ENCODE peak calls at places on chromosome 2, in six cellular contexts. B, X, K, V, C and D are unnamed samples.

GRCh38 chr2:119255760-119256573 is 32.3 kb downstream of the STEAP3 start:
- DNase-seq in B (peak; percentile 95), X (peak; percentile 78), V (peak; percentile 54), K (peak; percentile 37), C (no peak), D (peak; percentile 93)

GRCh38 chr2:207727256-207727655 is 15.8 kb downstream of the CCNYL1 start:
- DNase-seq in X (no peak), V (no peak), B (peak; percentile 39), K (no peak), C (no peak), D (peak; percentile 75)

GRCh38 chr2:169315357-169315756 is 47.0 kb downstream of the LRP2 start:
- DNase-seq in K (no peak), V (no peak), B (no peak), C (no peak), X (no peak), D (no peak)

GRCh38 chr2:179983250-179983932 is 23.7 kb downstream of the CWC22 start:
- DNase-seq in X (no peak), C (no peak), V (no peak), B (no peak), K (no peak), D (no peak)

GRCh38 chr2:44166096-44166495 is 2.6 kb upstream of the PPM1B start:
- DNase-seq in X (peak; percentile 27), V (no peak), K (peak; percentile 18), C (no peak), B (no peak), D (no peak)

GRCh38 chr2:64629875-64630274 is 23.8 kb downstream of the SERTAD2 start:
- DNase-seq in C (no peak), V (no peak), X (peak; percentile 75), K (no peak), B (no peak), D (no peak)

GRCh38 chr2:203908344-203909185 is 28.0 kb upstream of the ICOS start:
- DNase-seq in C (no peak), B (no peak), X (no peak), V (no peak), K (no peak), D (no peak)

GRCh38 chr2:133777607-133778006 is 209.3 kb upstream of the NCKAP5 start:
- DNase-seq in X (no peak), C (no peak), V (peak; percentile 8), K (no peak), B (peak; percentile 80), D (peak; percentile 27)

DNA sequence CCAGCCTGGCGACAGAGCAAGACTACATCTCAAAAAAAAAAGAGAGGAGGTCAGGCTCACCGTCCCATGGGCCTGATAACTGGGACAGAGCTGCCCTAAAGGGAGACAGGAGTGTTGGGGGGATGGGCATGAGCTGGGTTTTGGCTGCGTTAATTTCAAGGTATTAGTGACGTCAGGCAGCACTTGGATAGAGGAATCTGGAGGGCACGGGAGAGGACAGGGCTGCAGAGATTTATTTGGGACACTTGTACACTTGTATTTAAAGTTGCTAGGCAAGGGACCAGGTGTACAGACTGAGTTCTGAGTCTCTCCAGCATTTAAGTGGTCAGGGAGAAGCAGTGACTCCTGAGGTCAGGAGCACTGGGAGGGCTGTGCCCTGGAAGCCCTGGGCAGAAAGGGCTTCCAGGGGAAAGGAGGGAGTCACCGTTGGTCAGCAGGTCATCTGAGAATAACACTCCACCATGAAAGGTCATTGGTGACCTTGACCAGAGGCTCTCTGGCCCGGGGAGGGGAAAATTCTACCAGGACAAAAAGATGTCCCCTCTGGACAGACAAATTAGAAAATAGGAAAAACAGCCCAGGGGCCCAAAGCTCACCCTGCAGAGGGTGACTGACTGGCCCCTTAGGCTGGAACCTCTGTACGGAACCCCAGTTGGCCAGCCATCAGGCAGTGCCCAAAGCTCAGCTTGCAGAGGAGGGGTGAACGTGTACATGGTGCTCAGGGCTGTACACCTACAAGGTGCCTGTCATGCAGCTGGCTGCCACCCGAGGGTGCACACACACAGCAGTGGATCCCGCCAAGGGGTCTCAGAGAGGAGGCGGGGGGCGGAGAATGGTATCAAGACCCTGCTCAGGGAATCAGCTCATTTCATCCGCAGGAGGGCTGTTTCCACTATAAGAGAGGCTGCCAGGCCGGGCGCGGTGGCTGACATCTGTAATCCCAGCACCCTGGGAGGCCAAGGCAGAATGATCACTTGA is 23.0 kb upstream of the CNNM3 start:
- DNase-seq in X (no peak), K (no peak), C (no peak), V (no peak), B (no peak), D (no peak)
- TF ChIP-seq EZH2phosphoT487 in X (no peak), K (no peak), C (no peak), V (no peak), B (no peak), D (no peak)

DNA sequence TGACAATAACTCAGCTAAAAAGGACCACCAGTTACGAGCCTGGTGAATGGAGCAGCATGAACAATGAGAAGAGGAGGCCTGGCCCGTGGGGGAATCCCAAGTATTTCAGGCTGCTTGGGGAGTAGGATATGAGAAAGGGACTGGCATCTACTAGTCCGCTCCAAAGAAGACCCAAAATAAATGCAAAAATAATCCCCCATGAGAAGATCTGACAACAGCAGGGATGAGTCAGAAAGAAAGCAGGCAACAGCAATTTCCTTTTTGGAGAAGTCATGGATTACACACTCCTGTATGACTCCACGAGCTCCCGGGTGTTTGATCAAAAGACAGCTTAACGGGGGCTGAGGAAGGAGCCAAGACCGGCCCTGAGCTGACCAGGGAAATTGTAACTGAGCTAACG is 111.4 kb downstream of the SOX11 start:
- DNase-seq in B (no peak), K (peak; percentile 79), X (no peak), V (no peak), C (no peak), D (peak; percentile 51)
- H3K4me2 ChIP-seq in B (no peak overlapping the region), K (peak overlapping the region; percentile 67), X (no peak overlapping the region), V (no peak overlapping the region), C (no peak overlapping the region), D (no peak overlapping the region)

GRCh38 chr2:222903234-222904220 is 42.7 kb downstream of the ACSL3 start:
- DNase-seq in V (no peak), X (peak; percentile 63), K (peak; percentile 56), C (peak; percentile 62), B (peak; percentile 64), D (peak; percentile 76)

GRCh38 chr2:222900354-222900753 is 39.5 kb downstream of the ACSL3 start:
- DNase-seq in K (no peak), V (no peak), C (no peak), B (peak; percentile 57), X (no peak), D (peak; percentile 30)

GRCh38 chr2:222904557-222905258 is 43.9 kb downstream of the ACSL3 start:
- DNase-seq in X (no peak), B (peak; percentile 62), V (no peak), K (no peak), C (no peak), D (peak; percentile 90)

GRCh38 chr2:222899413-222900181 is 38.8 kb downstream of the ACSL3 start:
- DNase-seq in B (no peak), V (no peak), C (no peak), K (no peak), X (no peak), D (no peak)

DNA sequence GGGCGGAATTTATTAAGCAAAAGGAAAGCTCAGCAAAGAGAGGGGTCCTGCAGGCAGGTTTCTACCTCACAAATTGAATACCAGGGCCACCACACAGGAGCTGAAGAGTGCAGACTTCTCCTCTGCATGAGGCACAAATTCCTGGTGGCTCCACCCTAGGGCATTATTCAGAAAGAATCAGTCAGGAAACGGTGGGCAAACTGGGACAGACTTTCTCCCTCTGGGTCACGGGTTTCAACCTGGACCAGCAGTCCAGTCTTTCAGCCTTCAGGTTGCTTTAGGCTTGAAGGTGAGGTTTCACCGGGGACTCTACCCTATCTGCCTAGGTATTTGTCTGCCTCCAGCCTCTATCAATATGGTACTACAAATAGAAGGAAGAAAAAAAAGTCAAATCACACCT is 41.8 kb downstream of the ACSL3 start:
- DNase-seq in C (no peak), K (no peak), X (no peak), V (no peak), B (no peak), D (no peak)
- TF ChIP-seq EZH2phosphoT487 in C (no peak), K (no peak), X (no peak), V (no peak), B (no peak), D (no peak)

DNA sequence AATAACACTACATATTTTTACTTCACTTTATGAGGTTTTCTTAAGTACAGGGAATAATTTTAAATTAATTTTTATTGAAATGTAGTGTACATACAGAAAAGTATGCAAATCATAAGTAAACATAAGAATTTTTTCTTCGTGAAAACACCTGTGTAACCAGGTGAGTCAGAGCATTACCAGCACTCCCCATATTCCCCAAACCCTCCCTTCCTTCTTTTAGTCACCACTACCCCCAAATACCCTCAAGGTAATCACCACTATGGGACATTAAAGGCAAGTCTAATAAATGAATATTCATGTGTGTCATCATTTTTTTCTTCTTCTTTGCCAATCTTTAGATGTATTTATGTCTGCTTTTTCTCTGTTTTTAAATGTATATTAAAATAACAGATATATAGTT is 139.9 kb upstream of the LTBP1 start:
- DNase-seq in C (no peak), X (no peak), B (peak; percentile 84), K (no peak), V (no peak), D (no peak)
- H3K4me2 ChIP-seq in C (no peak overlapping the region), X (no peak overlapping the region), B (peak overlapping the region; percentile 56), K (no peak overlapping the region), V (no peak overlapping the region), D (no peak overlapping the region)

DNA sequence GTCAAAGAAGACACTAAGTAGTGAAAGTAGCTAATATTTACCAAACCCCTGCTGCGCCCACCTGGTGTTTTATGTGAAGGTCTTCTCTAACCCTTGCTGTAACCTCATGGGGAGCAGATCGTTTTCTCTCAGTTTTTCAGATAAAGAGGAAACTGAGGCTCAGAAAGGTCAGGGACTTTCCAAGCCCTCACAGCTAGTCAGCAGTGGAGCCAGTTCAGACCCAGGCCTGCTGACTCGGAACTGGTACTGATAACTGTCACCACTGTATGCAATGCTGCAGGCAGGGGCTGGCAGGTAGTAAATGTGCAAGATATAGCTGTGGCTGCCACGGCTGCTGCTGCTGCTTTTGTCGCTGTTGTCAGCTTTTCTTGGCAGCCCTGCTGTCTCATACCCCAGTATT is 69.1 kb downstream of the LRRFIP1 start:
- DNase-seq in X (no peak), C (peak; percentile 76), K (no peak), V (no peak), B (no peak), D (no peak)
- TF ChIP-seq EZH2phosphoT487 in X (no peak), C (no peak), K (no peak), V (no peak), B (no peak), D (no peak)

DNA sequence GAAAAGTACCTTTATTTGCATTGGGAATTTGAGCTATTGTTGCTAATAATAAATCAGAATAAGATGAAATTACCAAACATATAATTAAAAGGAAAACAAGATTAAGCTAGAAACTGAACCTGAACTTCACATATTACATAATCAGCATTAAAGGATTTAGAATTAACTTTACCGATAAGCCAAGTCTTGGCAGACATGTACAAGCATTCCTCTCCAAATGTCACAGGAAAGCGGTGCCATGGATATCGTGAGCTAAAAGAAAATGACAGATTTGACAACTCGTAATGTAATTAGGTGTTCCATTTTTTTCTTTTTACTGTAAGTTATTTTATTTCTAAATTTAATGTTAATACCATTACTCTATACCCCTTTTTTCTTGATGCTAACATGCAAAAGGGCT is 55.1 kb upstream of the CD302 start:
- DNase-seq in X (no peak), B (no peak), K (no peak), C (no peak), V (no peak), D (no peak)
- H3K4me2 ChIP-seq in X (no peak overlapping the region), B (no peak overlapping the region), K (no peak overlapping the region), C (no peak overlapping the region), V (no peak overlapping the region), D (no peak overlapping the region)

DNA sequence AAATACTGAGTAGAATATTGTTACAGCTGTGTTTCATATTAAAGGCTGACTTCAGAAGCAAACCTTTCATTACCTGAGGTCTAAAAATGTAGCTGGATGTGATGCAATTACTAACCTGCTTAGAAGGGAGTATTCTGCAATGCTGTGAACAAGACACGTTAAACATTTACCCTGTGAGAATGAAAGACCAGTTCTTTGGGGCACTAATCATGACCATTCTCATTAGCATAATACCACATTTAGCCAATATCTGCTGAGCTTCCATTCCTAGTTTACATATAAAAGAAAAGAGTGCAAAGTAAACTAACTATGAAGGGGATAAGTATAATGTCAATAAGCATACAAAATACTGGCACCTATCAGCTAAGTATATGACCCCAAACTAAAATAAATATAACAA is 784.0 kb upstream of the KLHL29 start:
- DNase-seq in K (no peak), V (no peak), B (no peak), X (no peak), C (no peak), D (no peak)
- TF ChIP-seq EZH2phosphoT487 in K (no peak), V (no peak), B (no peak), X (no peak), C (no peak), D (no peak)